ENCODE peak calls at places on chromosomes 2 and 18, in eight cellular contexts. S is omental fat pad; O is right cardiac atrium; F is activated B cell treated with CpG ODN at 0.5 μM for 24 hours; H is body of pancreas; Q is sciatic nerve; D is Right ventricle myocardium inferior; M is activated naive CD8-positive, alpha-beta T cell treated with anti-CD3 and anti-CD28 coated beads, Interleukin-2, amount 10 ng/mL, durations not matched to agents 7 days and 5 days. J is an unnamed sample.

GRCh38 chr2:26786207-26787023 is 559 bp downstream of the CENPA start:
- ATAC-seq in S (peak), O (peak), F (no peak), H (no peak), Q (no peak), D (peak), M (peak), J (peak)

GRCh38 chr2:202278036-202278760 is 12.6 kb downstream of the NOP58 start:
- ATAC-seq in S (peak), O (no peak), F (no peak), H (no peak), Q (peak), D (no peak), M (peak), J (no peak)

GRCh38 chr2:215705771-215706261 is 269.9 kb upstream of the FN1 start:
- ATAC-seq in S (no peak), O (no peak), F (no peak), H (no peak), Q (no peak), D (no peak), M (no peak), J (peak)

GRCh38 chr2:216098687-216099334 is 10.3 kb upstream of the XRCC5 start:
- ATAC-seq in S (no peak), O (peak), F (no peak), H (no peak), Q (no peak), D (peak), M (no peak), J (no peak)

GRCh38 chr2:211454684-211455083 is 898.3 kb downstream of the CPS1 start:
- ATAC-seq in S (no peak), O (no peak), F (no peak), H (no peak), Q (no peak), D (no peak), M (no peak), J (no peak)

GRCh38 chr18:44697315-44697714 is 16.6 kb downstream of the SETBP1 start:
- ATAC-seq in S (no peak), O (peak), F (no peak), H (peak), Q (no peak), D (no peak), M (no peak), J (no peak)

GRCh38 chr2:224843141-224843540 is 127.0 kb upstream of the CCDC195 start:
- ATAC-seq in S (no peak), O (no peak), F (no peak), H (no peak), Q (no peak), D (no peak), M (no peak), J (no peak)

GRCh38 chr2:223865124-223865523 is 27.7 kb upstream of the AP1S3 start:
- ATAC-seq in S (no peak), O (no peak), F (no peak), H (no peak), Q (no peak), D (no peak), M (peak), J (no peak)

GRCh38 chr2:134714228-134714627 is 4.6 kb downstream of the TMEM163 start:
- ATAC-seq in S (no peak), O (no peak), F (no peak), H (no peak), Q (no peak), D (no peak), M (peak), J (no peak)

GRCh38 chr2:236942554-236942953 is 143.1 kb upstream of the COPS8 start:
- ATAC-seq in S (no peak), O (no peak), F (no peak), H (no peak), Q (no peak), D (no peak), M (no peak), J (no peak)

GRCh38 chr2:113980946-113981345 is 91.1 kb downstream of the ACTR3 start:
- ATAC-seq in S (no peak), O (peak), F (no peak), H (no peak), Q (peak), D (peak), M (no peak), J (no peak)

GRCh38 chr2:168529054-168529833 is 73.2 kb downstream of the CERS6 start:
- ATAC-seq in S (no peak), O (no peak), F (no peak), H (no peak), Q (no peak), D (no peak), M (no peak), J (no peak)

GRCh38 chr18:57057890-57058289 is 89.0 kb upstream of the BOD1L2 start:
- ATAC-seq in S (no peak), O (no peak), F (peak), H (no peak), Q (no peak), D (no peak), M (no peak), J (no peak)

GRCh38 chr2:27369471-27370025 is 590 bp downstream of the EIF2B4 start:
- ATAC-seq in S (peak), O (peak), F (no peak), H (peak), Q (peak), D (peak), M (no peak), J (peak)

GRCh38 chr2:127100261-127101047 is 6.5 kb downstream of the BIN1 start:
- ATAC-seq in S (no peak), O (no peak), F (no peak), H (peak), Q (no peak), D (no peak), M (no peak), J (peak)

GRCh38 chr2:126657146-126657635 is 1.2 kb downstream of the GYPC start:
- ATAC-seq in S (peak), O (peak), F (no peak), H (peak), Q (peak), D (peak), M (peak), J (peak)

GRCh38 chr2:10471956-10472355 is 23.8 kb upstream of the ODC1 start:
- ATAC-seq in S (no peak), O (no peak), F (no peak), H (no peak), Q (no peak), D (no peak), M (no peak), J (no peak)

GRCh38 chr2:60707750-60708371 is 48.2 kb upstream of the PAPOLG start:
- ATAC-seq in S (no peak), O (peak), F (peak), H (peak), Q (peak), D (peak), M (no peak), J (no peak)

GRCh38 chr2:108910541-108911396 is 78.3 kb downstream of the EDAR start:
- ATAC-seq in S (no peak), O (peak), F (no peak), H (no peak), Q (no peak), D (no peak), M (no peak), J (no peak)

GRCh38 chr18:12041561-12041960 is 52.1 kb upstream of the ANKRD62 start:
- ATAC-seq in S (no peak), O (no peak), F (no peak), H (no peak), Q (no peak), D (no peak), M (no peak), J (no peak)

GRCh38 chr2:238565031-238565430 is 138.3 kb downstream of the ASB1 start:
- ATAC-seq in S (no peak), O (no peak), F (no peak), H (no peak), Q (no peak), D (no peak), M (no peak), J (no peak)

GRCh38 chr2:228532233-228532632 is 350.7 kb upstream of the SPHKAP start:
- ATAC-seq in S (no peak), O (no peak), F (no peak), H (no peak), Q (no peak), D (no peak), M (no peak), J (no peak)

GRCh38 chr2:31397099-31397498 is 17.4 kb downstream of the XDH start:
- ATAC-seq in S (no peak), O (no peak), F (no peak), H (peak), Q (no peak), D (peak), M (no peak), J (no peak)

GRCh38 chr2:181859123-181859522 is 32.4 kb upstream of the ITPRID2 start:
- ATAC-seq in S (no peak), O (no peak), F (no peak), H (no peak), Q (no peak), D (no peak), M (no peak), J (no peak)

GRCh38 chr2:162153608-162154224 is 1.7 kb upstream of the GCG start:
- ATAC-seq in S (no peak), O (no peak), F (peak), H (peak), Q (peak), D (no peak), M (peak), J (peak)

GRCh38 chr2:37189452-37190153 is 1.1 kb upstream of the SULT6B1 start:
- ATAC-seq in S (peak), O (peak), F (no peak), H (peak), Q (peak), D (no peak), M (no peak), J (no peak)

GRCh38 chr2:232592687-232593407 is 40.6 kb upstream of the EFHD1 start:
- ATAC-seq in S (peak), O (peak), F (no peak), H (peak), Q (no peak), D (peak), M (no peak), J (peak)

GRCh38 chr2:54559593-54560145 is 103.5 kb downstream of the SPTBN1 start:
- ATAC-seq in S (peak), O (peak), F (no peak), H (no peak), Q (peak), D (peak), M (no peak), J (peak)

GRCh38 chr2:101566632-101567228 is 91.8 kb upstream of the RFX8 start:
- ATAC-seq in S (no peak), O (no peak), F (no peak), H (no peak), Q (no peak), D (no peak), M (no peak), J (no peak)

GRCh38 chr2:226828164-226828563 is 7.7 kb upstream of the RHBDD1 start:
- ATAC-seq in S (no peak), O (no peak), F (no peak), H (no peak), Q (no peak), D (no peak), M (no peak), J (no peak)

GRCh38 chr2:240135706-240136012 is 446 bp downstream of the COPS9 start:
- ATAC-seq in S (no peak), O (peak), F (peak), H (no peak), Q (no peak), D (no peak), M (peak), J (no peak)

GRCh38 chr18:22171839-22172582 is 2.6 kb downstream of the GATA6 start:
- ATAC-seq in S (no peak), O (no peak), F (no peak), H (no peak), Q (no peak), D (no peak), M (no peak), J (no peak)

GRCh38 chr2:166765141-166765540 is 123.1 kb upstream of the XIRP2 start:
- ATAC-seq in S (no peak), O (no peak), F (no peak), H (no peak), Q (no peak), D (no peak), M (no peak), J (no peak)

GRCh38 chr18:79479114-79479760 is 83.5 kb downstream of the NFATC1 start:
- ATAC-seq in S (no peak), O (no peak), F (no peak), H (no peak), Q (no peak), D (no peak), M (no peak), J (no peak)

GRCh38 chr2:148602918-148603561 is 41.5 kb upstream of the EPC2 start:
- ATAC-seq in S (no peak), O (peak), F (no peak), H (no peak), Q (no peak), D (no peak), M (no peak), J (no peak)

GRCh38 chr2:218576854-218577253 is 8.2 kb downstream of the CNOT9 start:
- ATAC-seq in S (no peak), O (no peak), F (no peak), H (no peak), Q (no peak), D (no peak), M (no peak), J (no peak)

J was measured in gastroesophageal sphincter.